ENCODE peak calls at places on chromosome 2, in five cellular contexts. Q is GM12878, C is HepG2, R is H1, N is K562. Y is an unnamed sample.

GRCh38 chr2:9558948-9559381 is 3.3 kb upstream of the ADAM17 start:
- DNase-seq in Q (no peak), C (no peak), R (no peak), N (no peak), Y (no peak)

GRCh38 chr2:102758433-102758832 is 3.4 kb upstream of the TMEM182 start:
- DNase-seq in Q (no peak), C (no peak), R (no peak), N (no peak), Y (no peak)

GRCh38 chr2:240155080-240156025 is 14.9 kb upstream of the OTOS start:
- DNase-seq in Q (no peak), C (no peak), R (no peak), N (no peak), Y (no peak)

GRCh38 chr2:216773072-216773471 is 77.7 kb upstream of the IGFBP5 start:
- DNase-seq in Q (no peak), C (no peak), R (no peak), N (peak), Y (no peak)

GRCh38 chr2:233440714-233441113 is 86.4 kb downstream of the DGKD start:
- DNase-seq in Q (no peak), C (no peak), R (no peak), N (no peak), Y (no peak)

GRCh38 chr2:136505462-136505861 is 259.9 kb upstream of the THSD7B start:
- DNase-seq in Q (no peak), C (no peak), R (no peak), N (no peak), Y (no peak)

GRCh38 chr2:171083426-171083825 is 77.3 kb downstream of the TLK1 start:
- DNase-seq in Q (no peak), C (no peak), R (no peak), N (no peak), Y (no peak)

GRCh38 chr2:17578466-17578928 is 38.0 kb downstream of the VSNL1 start:
- DNase-seq in Q (peak), C (peak), R (no peak), N (no peak), Y (no peak)

GRCh38 chr2:122063716-122064115 is 308.3 kb downstream of the TSN start:
- DNase-seq in Q (no peak), C (no peak), R (no peak), N (no peak), Y (no peak)

GRCh38 chr2:38610851-38611801 is 8.4 kb upstream of the HNRNPLL start:
- DNase-seq in Q (peak), C (peak), R (no peak), N (no peak), Y (no peak)

GRCh38 chr2:119245076-119245840 is 21.6 kb downstream of the STEAP3 start:
- DNase-seq in Q (no peak), C (no peak), R (no peak), N (no peak), Y (no peak)
- TF ChIP-seq GABPA in Q (no peak), C (peak), R (no peak), N (no peak), Y (no peak)

GRCh38 chr2:188478724-188479123 is 187.1 kb downstream of the GULP1 start:
- DNase-seq in Q (peak), C (no peak), R (no peak), N (no peak), Y (no peak)
- TF ChIP-seq GABPA in Q (no peak), C (no peak), R (no peak), N (no peak), Y (no peak)

GRCh38 chr2:206873426-206873825 is 65.9 kb upstream of the CPO start:
- DNase-seq in Q (no peak), C (no peak), R (no peak), N (no peak), Y (no peak)
- TF ChIP-seq GABPA in Q (no peak), C (no peak), R (no peak), N (no peak), Y (no peak)

DNA sequence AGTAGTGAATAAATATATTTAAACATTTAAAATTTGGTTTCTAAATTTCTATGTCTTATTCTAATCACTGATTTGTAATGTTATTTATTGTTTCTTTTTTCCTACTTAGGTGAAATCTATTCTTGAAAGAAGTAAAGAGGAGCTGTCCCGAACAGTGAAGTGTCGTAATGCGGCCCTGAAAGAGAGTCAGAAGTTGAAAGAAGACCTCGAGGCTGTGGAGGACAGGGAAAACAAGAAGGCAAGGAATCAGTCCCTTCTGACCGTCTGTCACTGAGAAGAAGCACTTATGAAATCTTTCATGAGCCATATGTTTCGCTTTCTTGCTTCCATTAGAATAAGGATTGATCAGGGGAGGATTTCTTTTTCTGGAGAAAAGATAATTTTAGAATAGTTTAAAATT is 78.9 kb downstream of the CCDC150 start:
- DNase-seq in Q (no peak), C (no peak), R (no peak), N (no peak), Y (no peak)
- TF ChIP-seq GABPA in Q (no peak), C (no peak), R (no peak), N (no peak), Y (no peak)

GRCh38 chr2:177395594-177395993 is 3.0 kb downstream of the AGPS start:
- DNase-seq in Q (no peak), C (no peak), R (no peak), N (no peak), Y (no peak)

GRCh38 chr2:177399376-177399775 is 6.8 kb downstream of the AGPS start:
- DNase-seq in Q (no peak), C (no peak), R (no peak), N (no peak), Y (no peak)

GRCh38 chr2:177396630-177397460 is 4.3 kb downstream of the AGPS start:
- DNase-seq in Q (no peak), C (peak), R (no peak), N (no peak), Y (no peak)

GRCh38 chr2:177398290-177398683 is 5.7 kb downstream of the AGPS start:
- DNase-seq in Q (no peak), C (peak), R (no peak), N (no peak), Y (no peak)

GRCh38 chr2:177397501-177398289 is 5.1 kb downstream of the AGPS start:
- DNase-seq in Q (no peak), C (peak), R (no peak), N (no peak), Y (no peak)
- TF ChIP-seq GABPA in Q (no peak), C (no peak), R (no peak), N (peak), Y (no peak)

GRCh38 chr2:56011624-56012023 is 88.0 kb upstream of the EFEMP1 start:
- DNase-seq in Q (no peak), C (no peak), R (no peak), N (no peak), Y (no peak)

GRCh38 chr2:56013475-56013874 is 89.9 kb upstream of the EFEMP1 start:
- DNase-seq in Q (no peak), C (no peak), R (no peak), N (no peak), Y (no peak)

GRCh38 chr2:56008661-56009411 is 85.3 kb upstream of the EFEMP1 start:
- DNase-seq in Q (no peak), C (no peak), R (peak), N (no peak), Y (no peak)

GRCh38 chr2:56012216-56012615 is 88.6 kb upstream of the EFEMP1 start:
- DNase-seq in Q (no peak), C (no peak), R (no peak), N (no peak), Y (no peak)

GRCh38 chr2:56009758-56010534 is 86.4 kb upstream of the EFEMP1 start:
- DNase-seq in Q (no peak), C (peak), R (no peak), N (no peak), Y (no peak)
- TF ChIP-seq GABPA in Q (no peak), C (no peak), R (no peak), N (no peak), Y (no peak)

GRCh38 chr2:4995466-4995865 is 696.7 kb upstream of the SOX11 start:
- DNase-seq in Q (no peak), C (no peak), R (no peak), N (no peak), Y (no peak)
- TF ChIP-seq GABPA in Q (no peak), C (no peak), R (no peak), N (no peak), Y (no peak)

Y was measured in HL-60.